ENCODE peak calls at places on chromosomes 4 and X, in nine cellular contexts. One of them, this sample, is unnamed.

GRCh38 chr4:10704050-10704810 is 19.7 kb upstream of the CLNK start:
- DNase-seq in DMS53: peak; percentile 13
- DNase-seq in DMS79: no peak
- DNase-seq in NCI-H146: no peak
- DNase-seq in neural crest cell: no peak
- DNase-seq in GM10248: no peak
- DNase-seq in kidney: no peak
- DNase-seq in renal cortical epithelial cell: no peak
- DNase-seq in activated T-cell treated with anti-CD3 and anti-CD28 coated beads, Interleukin-2, amount 50 U/mL, for 72 hours: no peak
- DNase-seq in this sample: no peak

GRCh38 chr4:119016636-119017035 is 119.0 kb upstream of the MYOZ2 start:
- DNase-seq in neural crest cell: no peak
- DNase-seq in GM10248: no peak
- DNase-seq in activated T-cell treated with anti-CD3 and anti-CD28 coated beads, Interleukin-2, amount 50 U/mL, for 72 hours: no peak
- DNase-seq in DMS53: no peak
- DNase-seq in renal cortical epithelial cell: no peak
- DNase-seq in kidney: no peak
- DNase-seq in DMS79: no peak
- DNase-seq in NCI-H146: no peak
- DNase-seq in this sample: no peak

GRCh38 chr4:26075588-26075987 is 161.6 kb downstream of the SMIM20 start:
- DNase-seq in DMS53: no peak
- DNase-seq in kidney: no peak
- DNase-seq in renal cortical epithelial cell: no peak
- DNase-seq in neural crest cell: no peak
- DNase-seq in NCI-H146: no peak
- DNase-seq in GM10248: no peak
- DNase-seq in activated T-cell treated with anti-CD3 and anti-CD28 coated beads, Interleukin-2, amount 50 U/mL, for 72 hours: no peak
- DNase-seq in DMS79: no peak
- DNase-seq in this sample: peak; percentile 2

GRCh38 chr4:94389595-94390290 is 47.1 kb upstream of the HPGDS start:
- DNase-seq in neural crest cell: no peak
- DNase-seq in DMS79: no peak
- DNase-seq in NCI-H146: no peak
- DNase-seq in kidney: no peak
- DNase-seq in activated T-cell treated with anti-CD3 and anti-CD28 coated beads, Interleukin-2, amount 50 U/mL, for 72 hours: no peak
- DNase-seq in renal cortical epithelial cell: peak; percentile 40
- DNase-seq in GM10248: no peak
- DNase-seq in DMS53: no peak
- DNase-seq in this sample: no peak

GRCh38 chr4:152185786-152186540 is 349.9 kb downstream of the FBXW7 start:
- DNase-seq in NCI-H146: no peak
- DNase-seq in DMS53: no peak
- DNase-seq in kidney: no peak
- DNase-seq in DMS79: no peak
- DNase-seq in activated T-cell treated with anti-CD3 and anti-CD28 coated beads, Interleukin-2, amount 50 U/mL, for 72 hours: no peak
- DNase-seq in neural crest cell: no peak
- DNase-seq in renal cortical epithelial cell: peak; percentile 11
- DNase-seq in GM10248: no peak
- DNase-seq in this sample: no peak

GRCh38 chr4:76622126-76622525 is 187.1 kb downstream of the SHROOM3 start:
- DNase-seq in neural crest cell: no peak
- DNase-seq in DMS53: no peak
- DNase-seq in renal cortical epithelial cell: peak; percentile 89
- DNase-seq in NCI-H146: no peak
- DNase-seq in GM10248: no peak
- DNase-seq in kidney: no peak
- DNase-seq in DMS79: no peak
- DNase-seq in activated T-cell treated with anti-CD3 and anti-CD28 coated beads, Interleukin-2, amount 50 U/mL, for 72 hours: no peak
- DNase-seq in this sample: no peak

GRCh38 chrX:134846042-134846441 is 144.7 kb upstream of the SMIM10 start:
- DNase-seq in NCI-H146: no peak
- DNase-seq in activated T-cell treated with anti-CD3 and anti-CD28 coated beads, Interleukin-2, amount 50 U/mL, for 72 hours: no peak
- DNase-seq in kidney: no peak
- DNase-seq in renal cortical epithelial cell: no peak
- DNase-seq in neural crest cell: no peak
- DNase-seq in GM10248: no peak
- DNase-seq in DMS53: no peak
- DNase-seq in DMS79: no peak
- DNase-seq in this sample: no peak

GRCh38 chrX:24465524-24465850 is 401 bp downstream of the PDK3 start:
- DNase-seq in DMS79: no peak
- DNase-seq in DMS53: no peak
- DNase-seq in GM10248: no peak
- DNase-seq in NCI-H146: no peak
- DNase-seq in neural crest cell: no peak
- DNase-seq in kidney: no peak
- DNase-seq in renal cortical epithelial cell: no peak
- DNase-seq in activated T-cell treated with anti-CD3 and anti-CD28 coated beads, Interleukin-2, amount 50 U/mL, for 72 hours: peak; percentile 13
- DNase-seq in this sample: no peak

GRCh38 chrX:50827996-50828395 is 14.0 kb upstream of the SHROOM4 start:
- DNase-seq in DMS53: peak; percentile 72
- DNase-seq in activated T-cell treated with anti-CD3 and anti-CD28 coated beads, Interleukin-2, amount 50 U/mL, for 72 hours: no peak
- DNase-seq in renal cortical epithelial cell: peak; percentile 92
- DNase-seq in NCI-H146: no peak
- DNase-seq in kidney: no peak
- DNase-seq in GM10248: no peak
- DNase-seq in neural crest cell: no peak
- DNase-seq in DMS79: no peak
- DNase-seq in this sample: no peak

GRCh38 chr4:37537484-37537883 is 148.7 kb downstream of the RELL1 start:
- DNase-seq in DMS53: no peak
- DNase-seq in GM10248: no peak
- DNase-seq in neural crest cell: no peak
- DNase-seq in NCI-H146: no peak
- DNase-seq in DMS79: no peak
- DNase-seq in kidney: no peak
- DNase-seq in activated T-cell treated with anti-CD3 and anti-CD28 coated beads, Interleukin-2, amount 50 U/mL, for 72 hours: no peak
- DNase-seq in renal cortical epithelial cell: no peak
- DNase-seq in this sample: no peak

GRCh38 chrX:6793000-6793399 is 258.1 kb upstream of the VCX3A start:
- DNase-seq in DMS53: no peak
- DNase-seq in neural crest cell: no peak
- DNase-seq in renal cortical epithelial cell: no peak
- DNase-seq in DMS79: no peak
- DNase-seq in activated T-cell treated with anti-CD3 and anti-CD28 coated beads, Interleukin-2, amount 50 U/mL, for 72 hours: no peak
- DNase-seq in GM10248: no peak
- DNase-seq in NCI-H146: no peak
- DNase-seq in kidney: no peak
- DNase-seq in this sample: no peak

GRCh38 chr4:163157157-163157556 is 9.5 kb downstream of the NAF1 start:
- DNase-seq in NCI-H146: no peak
- DNase-seq in neural crest cell: no peak
- DNase-seq in GM10248: no peak
- DNase-seq in activated T-cell treated with anti-CD3 and anti-CD28 coated beads, Interleukin-2, amount 50 U/mL, for 72 hours: no peak
- DNase-seq in DMS79: no peak
- DNase-seq in DMS53: no peak
- DNase-seq in renal cortical epithelial cell: no peak
- DNase-seq in kidney: no peak
- DNase-seq in this sample: no peak

GRCh38 chr4:137543198-137543597 is 10.9 kb upstream of the PCDH18 start:
- DNase-seq in DMS79: no peak
- DNase-seq in renal cortical epithelial cell: no peak
- DNase-seq in DMS53: no peak
- DNase-seq in activated T-cell treated with anti-CD3 and anti-CD28 coated beads, Interleukin-2, amount 50 U/mL, for 72 hours: no peak
- DNase-seq in GM10248: no peak
- DNase-seq in kidney: no peak
- DNase-seq in NCI-H146: no peak
- DNase-seq in neural crest cell: no peak
- DNase-seq in this sample: no peak

GRCh38 chr4:8537041-8537461 is 43.1 kb upstream of the GPR78 start:
- DNase-seq in DMS53: peak; percentile 89
- DNase-seq in DMS79: peak; percentile 74
- DNase-seq in activated T-cell treated with anti-CD3 and anti-CD28 coated beads, Interleukin-2, amount 50 U/mL, for 72 hours: no peak
- DNase-seq in NCI-H146: no peak
- DNase-seq in GM10248: no peak
- DNase-seq in kidney: no peak
- DNase-seq in neural crest cell: no peak
- DNase-seq in renal cortical epithelial cell: peak; percentile 92
- DNase-seq in this sample: no peak

GRCh38 chr4:55407119-55407518 is 11.4 kb downstream of the TMEM165 start:
- DNase-seq in kidney: no peak
- DNase-seq in activated T-cell treated with anti-CD3 and anti-CD28 coated beads, Interleukin-2, amount 50 U/mL, for 72 hours: no peak
- DNase-seq in DMS79: no peak
- DNase-seq in DMS53: no peak
- DNase-seq in neural crest cell: no peak
- DNase-seq in renal cortical epithelial cell: peak; percentile 27
- DNase-seq in GM10248: no peak
- DNase-seq in NCI-H146: no peak
- DNase-seq in this sample: no peak

GRCh38 chr4:44002368-44002767 is 446.2 kb downstream of the KCTD8 start:
- DNase-seq in kidney: no peak
- DNase-seq in GM10248: no peak
- DNase-seq in NCI-H146: no peak
- DNase-seq in activated T-cell treated with anti-CD3 and anti-CD28 coated beads, Interleukin-2, amount 50 U/mL, for 72 hours: no peak
- DNase-seq in DMS53: no peak
- DNase-seq in neural crest cell: no peak
- DNase-seq in DMS79: no peak
- DNase-seq in renal cortical epithelial cell: no peak
- DNase-seq in this sample: no peak

GRCh38 chr4:3518511-3518880 is 13.7 kb downstream of the LRPAP1 start:
- DNase-seq in neural crest cell: no peak
- DNase-seq in NCI-H146: no peak
- DNase-seq in activated T-cell treated with anti-CD3 and anti-CD28 coated beads, Interleukin-2, amount 50 U/mL, for 72 hours: no peak
- DNase-seq in renal cortical epithelial cell: no peak
- DNase-seq in DMS79: no peak
- DNase-seq in DMS53: no peak
- DNase-seq in kidney: peak; percentile 49
- DNase-seq in GM10248: no peak
- DNase-seq in this sample: no peak

GRCh38 chr4:139295317-139296299 is 5.7 kb upstream of the NAA15 start:
- DNase-seq in activated T-cell treated with anti-CD3 and anti-CD28 coated beads, Interleukin-2, amount 50 U/mL, for 72 hours: peak; percentile 97
- DNase-seq in neural crest cell: peak; percentile 100
- DNase-seq in kidney: peak; percentile 99
- DNase-seq in renal cortical epithelial cell: peak; percentile 81
- DNase-seq in DMS79: peak; percentile 54
- DNase-seq in GM10248: peak; percentile 89
- DNase-seq in NCI-H146: peak; percentile 87
- DNase-seq in DMS53: peak; percentile 92
- DNase-seq in this sample: peak; percentile 1